ENCODE peak calls at places on chromosomes 7 and 10, in seven cellular contexts. One of them, this sample, is unnamed.
A peak's percentile ranks its signal among the peaks of the same experiment; 100 is the strongest.

GRCh38 chr7:42677751-42678231 is 234.1 kb downstream of the C7orf25 start:
- DNase-seq in CD8-positive, alpha-beta T cell: no peak
- DNase-seq in MM.1S: no peak
- DNase-seq in IMR-90: peak; percentile 43
- DNase-seq in SK-N-SH: no peak
- DNase-seq in GM23338: no peak
- DNase-seq in cardiac muscle cell: no peak
- DNase-seq in this sample: no peak

GRCh38 chr10:117004627-117005453 is at the start of gene SHTN1:
- DNase-seq in GM23338: peak; percentile 72
- DNase-seq in MM.1S: peak; percentile 63
- DNase-seq in cardiac muscle cell: peak; percentile 64
- DNase-seq in IMR-90: peak; percentile 50
- DNase-seq in CD8-positive, alpha-beta T cell: peak; percentile 23
- DNase-seq in SK-N-SH: peak; percentile 82
- DNase-seq in this sample: peak; percentile 7

GRCh38 chr7:55518836-55519235 is 53.5 kb downstream of the VOPP1 start:
- DNase-seq in IMR-90: no peak
- DNase-seq in cardiac muscle cell: no peak
- DNase-seq in MM.1S: no peak
- DNase-seq in SK-N-SH: no peak
- DNase-seq in GM23338: no peak
- DNase-seq in CD8-positive, alpha-beta T cell: no peak
- DNase-seq in this sample: no peak

GRCh38 chr7:157951300-157952049 is 614.7 kb downstream of the DNAJB6 start:
- DNase-seq in CD8-positive, alpha-beta T cell: no peak
- DNase-seq in IMR-90: no peak
- DNase-seq in cardiac muscle cell: no peak
- DNase-seq in MM.1S: no peak
- DNase-seq in SK-N-SH: no peak
- DNase-seq in GM23338: no peak
- DNase-seq in this sample: no peak

GRCh38 chr10:116826803-116827202 is 22.5 kb upstream of the ENO4 start:
- DNase-seq in cardiac muscle cell: no peak
- DNase-seq in MM.1S: no peak
- DNase-seq in IMR-90: peak; percentile 48
- DNase-seq in GM23338: no peak
- DNase-seq in SK-N-SH: no peak
- DNase-seq in CD8-positive, alpha-beta T cell: no peak
- DNase-seq in this sample: no peak

GRCh38 chr10:63896992-63897391 is 375.8 kb downstream of the REEP3 start:
- DNase-seq in cardiac muscle cell: no peak
- DNase-seq in IMR-90: no peak
- DNase-seq in MM.1S: no peak
- DNase-seq in GM23338: no peak
- DNase-seq in CD8-positive, alpha-beta T cell: no peak
- DNase-seq in SK-N-SH: no peak
- DNase-seq in this sample: no peak

GRCh38 chr10:12960431-12960898 is 41.0 kb downstream of the CCDC3 start:
- DNase-seq in CD8-positive, alpha-beta T cell: no peak
- DNase-seq in MM.1S: no peak
- DNase-seq in cardiac muscle cell: no peak
- DNase-seq in IMR-90: peak; percentile 33
- DNase-seq in SK-N-SH: no peak
- DNase-seq in GM23338: no peak
- DNase-seq in this sample: no peak

GRCh38 chr7:74655324-74655723 is 2.2 kb upstream of the GTF2I start:
- DNase-seq in CD8-positive, alpha-beta T cell: no peak
- DNase-seq in SK-N-SH: no peak
- DNase-seq in cardiac muscle cell: no peak
- DNase-seq in GM23338: no peak
- DNase-seq in MM.1S: no peak
- DNase-seq in IMR-90: peak; percentile 38
- DNase-seq in this sample: no peak

GRCh38 chr7:20514364-20514763 is 101.1 kb upstream of the ABCB5 start:
- DNase-seq in cardiac muscle cell: peak; percentile 67
- DNase-seq in GM23338: no peak
- DNase-seq in MM.1S: peak; percentile 34
- DNase-seq in SK-N-SH: peak; percentile 58
- DNase-seq in CD8-positive, alpha-beta T cell: no peak
- DNase-seq in IMR-90: no peak
- DNase-seq in this sample: no peak

GRCh38 chr7:49848211-49848841 is 74.9 kb downstream of the VWC2 start:
- DNase-seq in SK-N-SH: no peak
- DNase-seq in IMR-90: no peak
- DNase-seq in cardiac muscle cell: no peak
- DNase-seq in MM.1S: no peak
- DNase-seq in GM23338: no peak
- DNase-seq in CD8-positive, alpha-beta T cell: no peak
- DNase-seq in this sample: no peak

GRCh38 chr7:151896486-151896885 is 19.6 kb upstream of the PRKAG2 start:
- DNase-seq in MM.1S: no peak
- DNase-seq in GM23338: no peak
- DNase-seq in IMR-90: no peak
- DNase-seq in SK-N-SH: no peak
- DNase-seq in cardiac muscle cell: no peak
- DNase-seq in CD8-positive, alpha-beta T cell: no peak
- DNase-seq in this sample: no peak

GRCh38 chr10:92931597-92931996 is 83.3 kb downstream of the EXOC6 start:
- DNase-seq in IMR-90: no peak
- DNase-seq in GM23338: no peak
- DNase-seq in CD8-positive, alpha-beta T cell: no peak
- DNase-seq in MM.1S: no peak
- DNase-seq in cardiac muscle cell: no peak
- DNase-seq in SK-N-SH: no peak
- DNase-seq in this sample: no peak

DNA sequence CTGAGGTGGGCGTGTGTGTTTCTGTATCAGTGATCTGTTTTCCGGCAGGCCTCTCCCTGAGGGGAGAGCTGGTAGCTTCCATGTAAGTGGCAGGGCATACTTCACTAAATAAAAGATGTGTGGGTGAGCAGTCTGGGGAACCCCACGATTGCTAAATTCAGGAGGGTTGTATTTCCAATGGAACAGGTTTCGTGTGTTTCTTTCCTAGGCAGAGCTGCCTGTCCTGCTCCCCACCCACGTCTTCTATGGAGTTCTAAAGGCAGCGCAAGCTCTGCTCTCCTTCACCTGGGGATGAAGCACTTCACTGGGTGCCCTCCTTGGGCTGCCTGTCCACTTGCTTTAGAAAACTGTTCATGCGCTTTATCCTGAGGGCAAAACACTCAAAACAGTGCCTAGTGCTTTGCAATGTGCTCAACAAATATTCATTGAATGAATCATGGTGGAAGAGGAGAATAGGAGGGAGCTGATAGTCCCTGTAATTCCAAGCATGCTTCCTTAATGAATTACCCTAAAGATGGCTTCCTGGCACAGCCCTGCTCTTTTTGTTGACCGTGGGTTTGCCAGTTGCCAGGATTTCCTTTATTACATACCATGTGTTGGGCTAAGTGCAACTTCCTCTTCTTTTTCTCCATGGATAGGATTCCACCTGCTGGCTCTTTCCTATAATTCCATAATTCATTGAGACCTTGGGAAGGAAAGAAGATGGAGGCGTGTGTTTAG is 50.6 kb upstream of the SRPK2 start:
- DNase-seq in MM.1S: no peak
- DNase-seq in SK-N-SH: peak; percentile 32
- DNase-seq in CD8-positive, alpha-beta T cell: no peak
- DNase-seq in cardiac muscle cell: no peak
- DNase-seq in IMR-90: peak; percentile 86
- DNase-seq in GM23338: no peak
- DNase-seq in this sample: no peak
- TF ChIP-seq CTCF in MM.1S: no peak
- TF ChIP-seq CTCF in SK-N-SH: peak; percentile 35
- TF ChIP-seq CTCF in CD8-positive, alpha-beta T cell: no peak
- TF ChIP-seq CTCF in cardiac muscle cell: no peak
- TF ChIP-seq CTCF in IMR-90: peak; percentile 34
- TF ChIP-seq CTCF in GM23338: no peak
- TF ChIP-seq CTCF in this sample: no peak

GRCh38 chr7:95045236-95045923 is 138.0 kb downstream of the PPP1R9A start:
- DNase-seq in CD8-positive, alpha-beta T cell: no peak
- DNase-seq in cardiac muscle cell: no peak
- DNase-seq in IMR-90: no peak
- DNase-seq in MM.1S: peak; percentile 23
- DNase-seq in GM23338: peak; percentile 44
- DNase-seq in SK-N-SH: no peak
- DNase-seq in this sample: no peak

GRCh38 chr7:95047291-95047690 is 139.9 kb downstream of the PPP1R9A start:
- DNase-seq in GM23338: no peak
- DNase-seq in MM.1S: no peak
- DNase-seq in CD8-positive, alpha-beta T cell: no peak
- DNase-seq in SK-N-SH: no peak
- DNase-seq in IMR-90: no peak
- DNase-seq in cardiac muscle cell: no peak
- DNase-seq in this sample: no peak

DNA sequence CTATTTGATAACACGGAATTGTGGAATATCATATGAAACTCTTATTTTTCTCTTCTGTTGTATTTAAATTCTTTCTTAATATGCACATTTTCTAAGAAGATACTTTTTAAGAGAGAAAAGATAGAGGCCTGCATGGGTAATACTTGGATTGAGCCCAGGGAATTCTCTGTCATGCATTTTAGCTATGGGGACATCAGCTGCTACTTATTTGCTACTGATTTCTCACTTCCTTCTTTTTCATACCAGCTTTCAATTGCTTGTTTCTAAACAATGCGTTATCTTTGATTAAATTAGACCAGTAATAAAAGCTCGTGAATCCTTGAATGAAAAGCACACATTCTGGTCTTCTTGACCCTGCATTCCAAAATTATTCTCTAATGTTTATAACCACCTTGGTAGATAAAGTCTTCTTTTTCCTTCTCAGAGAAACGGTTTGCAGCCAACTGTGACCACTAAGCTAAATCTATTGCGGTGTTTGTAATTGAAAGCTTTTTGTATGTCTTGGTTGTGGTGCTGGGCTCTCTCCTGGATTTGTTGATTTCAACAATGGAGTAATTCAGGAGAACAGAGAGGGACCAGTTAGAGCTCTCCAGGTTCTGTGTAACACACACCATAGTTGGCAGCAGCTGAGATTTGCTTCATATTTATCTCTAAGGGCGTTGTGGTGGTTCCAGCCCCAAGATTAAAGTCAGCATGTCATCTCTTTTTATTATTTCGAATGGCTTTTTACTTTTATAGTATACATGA is 139.3 kb downstream of the PPP1R9A start:
- DNase-seq in GM23338: no peak
- DNase-seq in MM.1S: no peak
- DNase-seq in IMR-90: no peak
- DNase-seq in cardiac muscle cell: no peak
- DNase-seq in SK-N-SH: no peak
- DNase-seq in CD8-positive, alpha-beta T cell: no peak
- DNase-seq in this sample: no peak
- H3K4me3 ChIP-seq in GM23338: no peak overlapping the region
- H3K4me3 ChIP-seq in MM.1S: no peak overlapping the region
- H3K4me3 ChIP-seq in IMR-90: no peak overlapping the region
- H3K4me3 ChIP-seq in cardiac muscle cell: no peak overlapping the region
- H3K4me3 ChIP-seq in SK-N-SH: no peak overlapping the region
- H3K4me3 ChIP-seq in CD8-positive, alpha-beta T cell: no peak overlapping the region
- H3K4me3 ChIP-seq in this sample: no peak overlapping the region

GRCh38 chr10:49360271-49361177 is 35.4 kb downstream of the DRGX start:
- DNase-seq in cardiac muscle cell: peak; percentile 44
- DNase-seq in CD8-positive, alpha-beta T cell: no peak
- DNase-seq in MM.1S: no peak
- DNase-seq in SK-N-SH: peak; percentile 84
- DNase-seq in GM23338: peak; percentile 17
- DNase-seq in IMR-90: no peak
- DNase-seq in this sample: no peak
- H3K27ac ChIP-seq in cardiac muscle cell: no peak overlapping the region
- H3K27ac ChIP-seq in CD8-positive, alpha-beta T cell: no peak overlapping the region
- H3K27ac ChIP-seq in MM.1S: no peak overlapping the region
- H3K27ac ChIP-seq in SK-N-SH: no peak overlapping the region
- H3K27ac ChIP-seq in GM23338: no peak overlapping the region
- H3K27ac ChIP-seq in IMR-90: no peak overlapping the region
- H3K27ac ChIP-seq in this sample: no peak overlapping the region

GRCh38 chr7:44852590-44852989 is 4.7 kb upstream of the H2AZ2 start:
- DNase-seq in GM23338: no peak
- DNase-seq in SK-N-SH: no peak
- DNase-seq in IMR-90: no peak
- DNase-seq in MM.1S: no peak
- DNase-seq in cardiac muscle cell: no peak
- DNase-seq in CD8-positive, alpha-beta T cell: no peak
- DNase-seq in this sample: no peak

GRCh38 chr7:44854644-44855364 is 6.9 kb upstream of the H2AZ2 start:
- DNase-seq in MM.1S: no peak
- DNase-seq in GM23338: no peak
- DNase-seq in cardiac muscle cell: no peak
- DNase-seq in IMR-90: peak; percentile 47
- DNase-seq in CD8-positive, alpha-beta T cell: no peak
- DNase-seq in SK-N-SH: no peak
- DNase-seq in this sample: no peak

GRCh38 chr7:44853391-44853790 is 5.5 kb upstream of the H2AZ2 start:
- DNase-seq in cardiac muscle cell: peak; percentile 8
- DNase-seq in SK-N-SH: no peak
- DNase-seq in CD8-positive, alpha-beta T cell: no peak
- DNase-seq in IMR-90: no peak
- DNase-seq in MM.1S: peak; percentile 73
- DNase-seq in GM23338: no peak
- DNase-seq in this sample: no peak

DNA sequence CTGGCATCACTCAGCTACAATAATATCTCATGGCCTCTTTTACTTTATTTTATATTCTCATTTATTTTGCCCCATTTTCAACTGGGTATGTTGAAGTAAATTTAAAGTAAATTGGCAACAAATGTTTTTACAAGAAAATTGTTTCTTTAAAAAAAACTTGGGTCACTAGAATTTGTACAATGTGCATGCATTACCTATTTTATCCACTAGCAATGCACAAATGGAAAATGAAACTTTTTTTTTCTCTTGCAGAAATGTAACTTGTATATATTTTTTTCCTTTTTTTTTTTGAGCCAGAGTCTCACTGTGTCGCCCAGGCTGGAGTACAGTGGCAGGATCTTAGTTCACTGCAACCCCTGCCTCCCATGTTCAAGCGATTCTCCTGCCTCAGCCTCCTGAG is 10.3 kb upstream of the H2AZ2 start:
- DNase-seq in cardiac muscle cell: no peak
- DNase-seq in CD8-positive, alpha-beta T cell: no peak
- DNase-seq in GM23338: no peak
- DNase-seq in MM.1S: peak; percentile 36
- DNase-seq in IMR-90: no peak
- DNase-seq in SK-N-SH: no peak
- DNase-seq in this sample: no peak
- TF ChIP-seq CTCF in cardiac muscle cell: no peak
- TF ChIP-seq CTCF in CD8-positive, alpha-beta T cell: peak; percentile 25
- TF ChIP-seq CTCF in GM23338: peak; percentile 11
- TF ChIP-seq CTCF in MM.1S: peak; percentile 33
- TF ChIP-seq CTCF in IMR-90: no peak
- TF ChIP-seq CTCF in SK-N-SH: peak; percentile 53
- TF ChIP-seq CTCF in this sample: peak; percentile 25

This sample was measured in thoracic aorta.